ENCODE peak calls at places on chromosomes 12 and 14, in seven cellular contexts. Z is mammary epithelial cell; X is stimulated activated CD4-positive, alpha-beta T cell treated with anti-CD3 and anti-CD28 coated beads, Interleukin-12 subunit alpha, Interleukin-12 subunit beta, amount 100 ng/mL, for 4 hours; F is NCI-H524; G is OCI-LY7; R is cerebellum; B is SW480. W is an unnamed sample.

GRCh38 chr14:21098892-21099595 is 589 bp upstream of the ZNF219 start:
- DNase-seq in F (no peak), X (no peak), R (no peak), G (no peak), Z (no peak), B (no peak), W (no peak)

GRCh38 chr12:53944907-53945847 is 6.5 kb downstream of the HOXC13 start:
- DNase-seq in B (no peak), G (no peak), X (no peak), Z (no peak), F (no peak), R (no peak), W (no peak)

GRCh38 chr14:25042362-25043299 is 7.3 kb downstream of the STXBP6 start:
- DNase-seq in B (no peak), G (no peak), X (no peak), R (no peak), F (peak; percentile 36), Z (no peak), W (no peak)

GRCh38 chr14:91898256-91898843 is 31.0 kb upstream of the TC2N start:
- DNase-seq in G (no peak), R (no peak), X (no peak), B (no peak), F (no peak), Z (no peak), W (no peak)

GRCh38 chr14:98174031-98174430 is 1098.0 kb downstream of the BCL11B start:
- DNase-seq in Z (no peak), X (no peak), R (no peak), B (no peak), G (no peak), F (no peak), W (peak; percentile 65)

GRCh38 chr12:32217354-32218310 is 111.0 kb downstream of the BICD1 start:
- DNase-seq in F (no peak), G (peak; percentile 12), R (no peak), X (no peak), Z (peak; percentile 83), B (no peak), W (no peak)

GRCh38 chr12:24127919-24128721 is 178.7 kb upstream of the SOX5 start:
- DNase-seq in X (no peak), R (no peak), Z (no peak), B (no peak), G (no peak), F (no peak), W (no peak)

GRCh38 chr12:123115409-123116111 is 35.3 kb downstream of the PITPNM2 start:
- DNase-seq in R (peak; percentile 45), Z (peak; percentile 71), X (no peak), G (no peak), F (no peak), B (no peak), W (no peak)

GRCh38 chr14:43540948-43541347 is 966.1 kb downstream of the FSCB start:
- DNase-seq in Z (no peak), B (peak; percentile 8), F (no peak), R (no peak), G (no peak), X (no peak), W (no peak)

GRCh38 chr12:79514730-79515525 is 175.8 kb downstream of the PAWR start:
- DNase-seq in G (no peak), X (no peak), R (no peak), F (no peak), Z (no peak), B (no peak), W (no peak)

GRCh38 chr14:64201296-64201695 is 92.9 kb downstream of the ESR2 start:
- DNase-seq in X (no peak), F (no peak), R (no peak), Z (no peak), B (no peak), G (no peak), W (no peak)

GRCh38 chr14:37140176-37140575 is 32.2 kb downstream of the SLC25A21 start:
- DNase-seq in R (no peak), Z (peak; percentile 32), X (no peak), F (no peak), G (no peak), B (no peak), W (no peak)

GRCh38 chr14:39469094-39469710 is 37.0 kb upstream of the FBXO33 start:
- DNase-seq in X (peak; percentile 4), G (peak; percentile 68), B (no peak), R (no peak), Z (no peak), F (peak; percentile 13), W (peak; percentile 55)

GRCh38 chr14:92848941-92849340 is 54.8 kb downstream of the GOLGA5 start:
- DNase-seq in G (no peak), X (no peak), F (peak; percentile 77), R (peak; percentile 48), B (no peak), Z (no peak), W (no peak)

GRCh38 chr12:113302925-113303640 is 31.8 kb downstream of the SLC8B1 start:
- DNase-seq in B (no peak), F (no peak), G (peak; percentile 34), X (no peak), Z (no peak), R (no peak), W (no peak)

GRCh38 chr12:76303989-76304460 is 44.2 kb downstream of the BBS10 start:
- DNase-seq in X (no peak), F (no peak), B (no peak), Z (no peak), G (no peak), R (no peak), W (no peak)